ENCODE peak calls at places on chromosomes 6 and 20, in seven cellular contexts. R, T, W, Y, H, G and Q are unnamed samples.

GRCh38 chr6:169575365-169575764 is 126.5 kb downstream of the WDR27 start:
- DNase-seq in R (no peak), T (no peak), W (no peak), Y (no peak), H (no peak), G (no peak), Q (no peak)

GRCh38 chr6:108737594-108738546 is 110.4 kb upstream of the ARMC2 start:
- DNase-seq in R (peak; percentile 95), T (no peak), W (no peak), Y (no peak), H (no peak), G (peak; percentile 98), Q (peak; percentile 99)

GRCh38 chr20:50313827-50314226 is 123.2 kb downstream of the CEBPB start:
- DNase-seq in R (no peak), T (no peak), W (no peak), Y (no peak), H (no peak), G (no peak), Q (no peak)

GRCh38 chr6:112806163-112806900 is 459.2 kb downstream of the RFPL4B start:
- DNase-seq in R (no peak), T (no peak), W (no peak), Y (no peak), H (no peak), G (no peak), Q (peak; percentile 80)

GRCh38 chr6:109300874-109301273 is 81.4 kb downstream of the CD164 start:
- DNase-seq in R (no peak), T (no peak), W (no peak), Y (no peak), H (no peak), G (no peak), Q (no peak)

GRCh38 chr6:106273087-106273486 is 52.5 kb downstream of the ATG5 start:
- DNase-seq in R (no peak), T (no peak), W (no peak), Y (no peak), H (no peak), G (no peak), Q (no peak)

GRCh38 chr6:154751020-154751800 is 18.0 kb downstream of the SCAF8 start:
- DNase-seq in R (no peak), T (no peak), W (no peak), Y (no peak), H (no peak), G (no peak), Q (no peak)

GRCh38 chr6:158049055-158050028 is 67.7 kb downstream of the SYNJ2 start:
- DNase-seq in R (no peak), T (peak; percentile 43), W (no peak), Y (no peak), H (no peak), G (peak; percentile 96), Q (no peak)

GRCh38 chr20:7387638-7388193 is 552.5 kb downstream of the HAO1 start:
- DNase-seq in R (no peak), T (no peak), W (no peak), Y (no peak), H (no peak), G (no peak), Q (no peak)

DNA sequence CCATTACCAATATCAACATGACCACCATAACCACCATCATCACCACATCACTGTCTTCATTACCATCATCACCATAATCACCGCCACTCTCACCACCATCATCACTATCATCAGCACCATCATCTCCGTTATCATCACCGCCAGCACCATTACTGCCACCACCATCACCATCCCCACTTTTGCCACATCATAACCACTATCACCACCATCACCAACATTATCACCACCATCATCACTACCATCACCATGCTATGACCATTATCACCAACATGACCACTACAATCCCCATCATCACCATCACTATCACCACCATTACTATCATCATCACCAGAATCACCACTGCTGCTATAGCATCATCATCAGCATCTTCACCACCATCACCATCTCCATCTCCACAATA is 25.7 kb downstream of the CST2 start:
- DNase-seq in R (no peak), T (no peak), W (no peak), Y (no peak), H (no peak), G (no peak), Q (no peak)
- H3K18ac ChIP-seq in R (no peak overlapping the region), T (no peak overlapping the region), W (no peak overlapping the region), Y (no peak overlapping the region), H (no peak overlapping the region), G (no peak overlapping the region), Q (no peak overlapping the region)

DNA sequence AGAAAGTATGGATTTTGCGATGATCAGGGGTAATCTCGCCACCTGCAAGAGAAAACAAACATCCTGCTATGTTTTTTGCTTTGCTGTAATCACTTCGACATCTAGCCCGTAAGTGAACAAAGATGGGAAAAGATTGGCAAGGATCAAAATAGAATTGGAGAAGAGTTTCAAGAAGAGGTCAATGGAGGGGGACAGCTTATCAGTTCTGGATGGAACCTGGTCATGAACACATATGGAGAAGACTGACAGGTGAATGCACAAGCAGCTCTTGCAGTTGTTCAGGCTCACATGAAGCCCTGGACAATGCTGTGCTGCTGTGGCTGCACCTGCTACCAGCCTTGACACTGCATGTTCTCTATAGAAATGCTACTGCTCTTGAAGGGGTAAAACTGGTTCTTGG is 222.1 kb downstream of the BCAS1 start:
- DNase-seq in R (no peak), T (no peak), W (no peak), Y (no peak), H (no peak), G (no peak), Q (no peak)
- H3K27ac ChIP-seq in R (no peak overlapping the region), T (no peak overlapping the region), W (no peak overlapping the region), Y (no peak overlapping the region), H (no peak overlapping the region), G (no peak overlapping the region), Q (no peak overlapping the region)

GRCh38 chr6:31168606-31169005 is 1.9 kb downstream of the POU5F1 start:
- DNase-seq in R (no peak), T (no peak), W (no peak), Y (no peak), H (no peak), G (peak; percentile 87), Q (no peak)

GRCh38 chr6:31169123-31169857 is 1.2 kb downstream of the POU5F1 start:
- DNase-seq in R (no peak), T (no peak), W (peak; percentile 52), Y (no peak), H (no peak), G (peak; percentile 98), Q (no peak)

GRCh38 chr6:31162463-31163165 is 4.2 kb downstream of the TCF19 start:
- DNase-seq in R (no peak), T (peak; percentile 70), W (peak; percentile 53), Y (no peak), H (no peak), G (no peak), Q (no peak)

GRCh38 chr6:31163922-31164321 is 5.5 kb downstream of the TCF19 start:
- DNase-seq in R (no peak), T (no peak), W (no peak), Y (no peak), H (no peak), G (no peak), Q (peak; percentile 16)

GRCh38 chr6:31165986-31166385 is 4.5 kb downstream of the POU5F1 start:
- DNase-seq in R (no peak), T (no peak), W (no peak), Y (no peak), H (no peak), G (no peak), Q (no peak)
- H2BK5ac ChIP-seq in R (no peak overlapping the region), T (no peak overlapping the region), W (no peak overlapping the region), Y (no peak overlapping the region), H (no peak overlapping the region), G (no peak overlapping the region), Q (no peak overlapping the region)

GRCh38 chr20:34404803-34405202 is 41.7 kb downstream of the ITCH start:
- DNase-seq in R (no peak), T (no peak), W (no peak), Y (no peak), H (no peak), G (no peak), Q (no peak)

GRCh38 chr20:34412453-34412852 is 49.4 kb downstream of the ITCH start:
- DNase-seq in R (no peak), T (no peak), W (no peak), Y (no peak), H (no peak), G (no peak), Q (no peak)

GRCh38 chr20:34403908-34404307 is 40.8 kb downstream of the ITCH start:
- DNase-seq in R (no peak), T (no peak), W (no peak), Y (no peak), H (no peak), G (no peak), Q (no peak)

GRCh38 chr20:34410331-34410730 is 47.3 kb downstream of the ITCH start:
- DNase-seq in R (no peak), T (no peak), W (no peak), Y (no peak), H (no peak), G (no peak), Q (peak; percentile 26)

GRCh38 chr20:34407962-34408474 is 44.9 kb downstream of the ITCH start:
- DNase-seq in R (no peak), T (no peak), W (no peak), Y (no peak), H (no peak), G (peak; percentile 14), Q (no peak)
- H3K18ac ChIP-seq in R (no peak overlapping the region), T (no peak overlapping the region), W (no peak overlapping the region), Y (no peak overlapping the region), H (no peak overlapping the region), G (no peak overlapping the region), Q (no peak overlapping the region)

GRCh38 chr20:62648318-62648995 is 6.2 kb downstream of the SLCO4A1 start:
- DNase-seq in R (no peak), T (no peak), W (no peak), Y (no peak), H (no peak), G (no peak), Q (no peak)
- H3K27ac ChIP-seq in R (no peak overlapping the region), T (no peak overlapping the region), W (no peak overlapping the region), Y (no peak overlapping the region), H (no peak overlapping the region), G (no peak overlapping the region), Q (no peak overlapping the region)

GRCh38 chr6:102986086-102986485 is 1592.6 kb downstream of the GRIK2 start:
- DNase-seq in R (no peak), T (no peak), W (no peak), Y (no peak), H (no peak), G (no peak), Q (no peak)
- H2BK5ac ChIP-seq in R (no peak overlapping the region), T (no peak overlapping the region), W (no peak overlapping the region), Y (no peak overlapping the region), H (no peak overlapping the region), G (no peak overlapping the region), Q (no peak overlapping the region)